ENCODE peak calls at places on chromosomes 11 and 22, in ten cellular contexts. One of them, this sample, is unnamed.

GRCh38 chr11:9862981-9863380 is 199.1 kb downstream of the SWAP70 start:
- ATAC-seq in activated CD4-positive, CD25-positive, alpha-beta regulatory T cell treated with anti-CD3 and anti-CD28 coated beads, Interleukin-2, amount 50 U/mL, for 24 hours: no peak
- ATAC-seq in left cardiac atrium: no peak
- ATAC-seq in upper lobe of left lung: no peak
- ATAC-seq in left ventricle myocardium superior: no peak
- ATAC-seq in Right ventricle myocardium superior: no peak
- ATAC-seq in Right ventricle myocardium inferior: no peak
- ATAC-seq in naive thymus-derived CD8-positive, alpha-beta T cell: no peak
- ATAC-seq in Panc1: no peak
- ATAC-seq in activated T-cell treated with anti-CD3 and anti-CD28 coated beads, Interleukin-2, amount 50 U/mL, for 4 hours: no peak
- ATAC-seq in this sample: no peak

GRCh38 chr11:61742391-61742790 is 10.0 kb upstream of the MYRF start:
- ATAC-seq in Right ventricle myocardium inferior: peak
- ATAC-seq in activated CD4-positive, CD25-positive, alpha-beta regulatory T cell treated with anti-CD3 and anti-CD28 coated beads, Interleukin-2, amount 50 U/mL, for 24 hours: no peak
- ATAC-seq in left ventricle myocardium superior: peak
- ATAC-seq in Panc1: no peak
- ATAC-seq in activated T-cell treated with anti-CD3 and anti-CD28 coated beads, Interleukin-2, amount 50 U/mL, for 4 hours: no peak
- ATAC-seq in left cardiac atrium: no peak
- ATAC-seq in Right ventricle myocardium superior: peak
- ATAC-seq in upper lobe of left lung: no peak
- ATAC-seq in naive thymus-derived CD8-positive, alpha-beta T cell: no peak
- ATAC-seq in this sample: no peak

GRCh38 chr11:134981824-134982223 is 569.8 kb upstream of the B3GAT1 start:
- ATAC-seq in left cardiac atrium: no peak
- ATAC-seq in naive thymus-derived CD8-positive, alpha-beta T cell: no peak
- ATAC-seq in activated T-cell treated with anti-CD3 and anti-CD28 coated beads, Interleukin-2, amount 50 U/mL, for 4 hours: no peak
- ATAC-seq in left ventricle myocardium superior: no peak
- ATAC-seq in Panc1: no peak
- ATAC-seq in upper lobe of left lung: no peak
- ATAC-seq in Right ventricle myocardium inferior: no peak
- ATAC-seq in Right ventricle myocardium superior: no peak
- ATAC-seq in activated CD4-positive, CD25-positive, alpha-beta regulatory T cell treated with anti-CD3 and anti-CD28 coated beads, Interleukin-2, amount 50 U/mL, for 24 hours: no peak
- ATAC-seq in this sample: no peak

GRCh38 chr11:12015486-12015885 is 7.1 kb upstream of the DKK3 start:
- ATAC-seq in upper lobe of left lung: no peak
- ATAC-seq in Panc1: no peak
- ATAC-seq in Right ventricle myocardium inferior: no peak
- ATAC-seq in activated CD4-positive, CD25-positive, alpha-beta regulatory T cell treated with anti-CD3 and anti-CD28 coated beads, Interleukin-2, amount 50 U/mL, for 24 hours: no peak
- ATAC-seq in Right ventricle myocardium superior: no peak
- ATAC-seq in left cardiac atrium: no peak
- ATAC-seq in activated T-cell treated with anti-CD3 and anti-CD28 coated beads, Interleukin-2, amount 50 U/mL, for 4 hours: no peak
- ATAC-seq in naive thymus-derived CD8-positive, alpha-beta T cell: no peak
- ATAC-seq in left ventricle myocardium superior: no peak
- ATAC-seq in this sample: no peak

GRCh38 chr11:9138612-9139579 is 47.5 kb upstream of the SCUBE2 start:
- ATAC-seq in Panc1: peak
- ATAC-seq in Right ventricle myocardium inferior: no peak
- ATAC-seq in upper lobe of left lung: no peak
- ATAC-seq in Right ventricle myocardium superior: no peak
- ATAC-seq in activated T-cell treated with anti-CD3 and anti-CD28 coated beads, Interleukin-2, amount 50 U/mL, for 4 hours: peak
- ATAC-seq in left ventricle myocardium superior: peak
- ATAC-seq in naive thymus-derived CD8-positive, alpha-beta T cell: no peak
- ATAC-seq in activated CD4-positive, CD25-positive, alpha-beta regulatory T cell treated with anti-CD3 and anti-CD28 coated beads, Interleukin-2, amount 50 U/mL, for 24 hours: no peak
- ATAC-seq in left cardiac atrium: no peak
- ATAC-seq in this sample: peak

GRCh38 chr22:44024288-44024908 is at the start of gene PARVB:
- ATAC-seq in Right ventricle myocardium inferior: peak
- ATAC-seq in activated T-cell treated with anti-CD3 and anti-CD28 coated beads, Interleukin-2, amount 50 U/mL, for 4 hours: peak
- ATAC-seq in naive thymus-derived CD8-positive, alpha-beta T cell: peak
- ATAC-seq in Right ventricle myocardium superior: peak
- ATAC-seq in left ventricle myocardium superior: peak
- ATAC-seq in left cardiac atrium: peak
- ATAC-seq in activated CD4-positive, CD25-positive, alpha-beta regulatory T cell treated with anti-CD3 and anti-CD28 coated beads, Interleukin-2, amount 50 U/mL, for 24 hours: peak
- ATAC-seq in upper lobe of left lung: no peak
- ATAC-seq in Panc1: peak
- ATAC-seq in this sample: peak

GRCh38 chr11:127411283-127411682 is 410.7 kb upstream of the KIRREL3 start:
- ATAC-seq in left cardiac atrium: no peak
- ATAC-seq in upper lobe of left lung: no peak
- ATAC-seq in left ventricle myocardium superior: no peak
- ATAC-seq in Right ventricle myocardium inferior: no peak
- ATAC-seq in Right ventricle myocardium superior: no peak
- ATAC-seq in activated CD4-positive, CD25-positive, alpha-beta regulatory T cell treated with anti-CD3 and anti-CD28 coated beads, Interleukin-2, amount 50 U/mL, for 24 hours: no peak
- ATAC-seq in Panc1: no peak
- ATAC-seq in activated T-cell treated with anti-CD3 and anti-CD28 coated beads, Interleukin-2, amount 50 U/mL, for 4 hours: no peak
- ATAC-seq in naive thymus-derived CD8-positive, alpha-beta T cell: no peak
- ATAC-seq in this sample: no peak

GRCh38 chr11:78372114-78372768 is 45.4 kb downstream of the GAB2 start:
- ATAC-seq in activated T-cell treated with anti-CD3 and anti-CD28 coated beads, Interleukin-2, amount 50 U/mL, for 4 hours: no peak
- ATAC-seq in left ventricle myocardium superior: peak
- ATAC-seq in Right ventricle myocardium inferior: peak
- ATAC-seq in activated CD4-positive, CD25-positive, alpha-beta regulatory T cell treated with anti-CD3 and anti-CD28 coated beads, Interleukin-2, amount 50 U/mL, for 24 hours: no peak
- ATAC-seq in left cardiac atrium: peak
- ATAC-seq in Right ventricle myocardium superior: peak
- ATAC-seq in Panc1: no peak
- ATAC-seq in upper lobe of left lung: no peak
- ATAC-seq in naive thymus-derived CD8-positive, alpha-beta T cell: no peak
- ATAC-seq in this sample: no peak

GRCh38 chr22:43628253-43628649 is 183.9 kb downstream of the EFCAB6 start:
- ATAC-seq in left cardiac atrium: peak
- ATAC-seq in activated CD4-positive, CD25-positive, alpha-beta regulatory T cell treated with anti-CD3 and anti-CD28 coated beads, Interleukin-2, amount 50 U/mL, for 24 hours: no peak
- ATAC-seq in Right ventricle myocardium inferior: peak
- ATAC-seq in upper lobe of left lung: no peak
- ATAC-seq in naive thymus-derived CD8-positive, alpha-beta T cell: no peak
- ATAC-seq in activated T-cell treated with anti-CD3 and anti-CD28 coated beads, Interleukin-2, amount 50 U/mL, for 4 hours: no peak
- ATAC-seq in left ventricle myocardium superior: peak
- ATAC-seq in Panc1: no peak
- ATAC-seq in Right ventricle myocardium superior: peak
- ATAC-seq in this sample: no peak